ENCODE peak calls at places on chromosomes 6 and 20, in four cellular contexts. One of them, this sample, is unnamed.

GRCh38 chr20:31760457-31761240 is 21.6 kb downstream of the TPX2 start:
- DNase-seq in heart left ventricle: no peak
- DNase-seq in AG08396: no peak
- DNase-seq in stimulated activated CD8-positive, alpha-beta memory T cell treated with anti-CD3 and anti-CD28 coated beads, Interleukin-15, amount 100 ng/mL, for 1 hour: no peak
- DNase-seq in this sample: peak; percentile 94

GRCh38 chr20:52425253-52425652 is 233.7 kb upstream of the ZFP64 start:
- DNase-seq in heart left ventricle: no peak
- DNase-seq in AG08396: no peak
- DNase-seq in stimulated activated CD8-positive, alpha-beta memory T cell treated with anti-CD3 and anti-CD28 coated beads, Interleukin-15, amount 100 ng/mL, for 1 hour: no peak
- DNase-seq in this sample: peak; percentile 22

GRCh38 chr6:17600527-17601388 is 656 bp downstream of the FAM8A1 start:
- DNase-seq in heart left ventricle: peak; percentile 51
- DNase-seq in AG08396: peak; percentile 50
- DNase-seq in stimulated activated CD8-positive, alpha-beta memory T cell treated with anti-CD3 and anti-CD28 coated beads, Interleukin-15, amount 100 ng/mL, for 1 hour: no peak
- DNase-seq in this sample: peak; percentile 20

GRCh38 chr6:111648100-111648499 is 42.4 kb upstream of the TRAF3IP2 start:
- DNase-seq in heart left ventricle: no peak
- DNase-seq in AG08396: no peak
- DNase-seq in stimulated activated CD8-positive, alpha-beta memory T cell treated with anti-CD3 and anti-CD28 coated beads, Interleukin-15, amount 100 ng/mL, for 1 hour: no peak
- DNase-seq in this sample: no peak

GRCh38 chr6:97060254-97060653 is 135.7 kb downstream of the KLHL32 start:
- DNase-seq in heart left ventricle: no peak
- DNase-seq in AG08396: no peak
- DNase-seq in stimulated activated CD8-positive, alpha-beta memory T cell treated with anti-CD3 and anti-CD28 coated beads, Interleukin-15, amount 100 ng/mL, for 1 hour: no peak
- DNase-seq in this sample: no peak

GRCh38 chr6:125714431-125715090 is 34.9 kb upstream of the HEY2 start:
- DNase-seq in heart left ventricle: no peak
- DNase-seq in AG08396: no peak
- DNase-seq in stimulated activated CD8-positive, alpha-beta memory T cell treated with anti-CD3 and anti-CD28 coated beads, Interleukin-15, amount 100 ng/mL, for 1 hour: no peak
- DNase-seq in this sample: no peak

GRCh38 chr6:160972111-160972510 is 19.5 kb upstream of the MAP3K4 start:
- DNase-seq in heart left ventricle: no peak
- DNase-seq in AG08396: peak; percentile 67
- DNase-seq in stimulated activated CD8-positive, alpha-beta memory T cell treated with anti-CD3 and anti-CD28 coated beads, Interleukin-15, amount 100 ng/mL, for 1 hour: no peak
- DNase-seq in this sample: peak; percentile 86

GRCh38 chr6:27479319-27480182 is 6.6 kb upstream of the ZNF184 start:
- DNase-seq in heart left ventricle: peak; percentile 82
- DNase-seq in AG08396: peak; percentile 81
- DNase-seq in stimulated activated CD8-positive, alpha-beta memory T cell treated with anti-CD3 and anti-CD28 coated beads, Interleukin-15, amount 100 ng/mL, for 1 hour: peak; percentile 83
- DNase-seq in this sample: peak; percentile 94

GRCh38 chr6:132188865-132189264 is 212.4 kb downstream of the MOXD1 start:
- DNase-seq in heart left ventricle: no peak
- DNase-seq in AG08396: peak; percentile 42
- DNase-seq in stimulated activated CD8-positive, alpha-beta memory T cell treated with anti-CD3 and anti-CD28 coated beads, Interleukin-15, amount 100 ng/mL, for 1 hour: no peak
- DNase-seq in this sample: peak; percentile 72

GRCh38 chr20:36407196-36407733 is 101.1 kb downstream of the DLGAP4 start:
- DNase-seq in heart left ventricle: no peak
- DNase-seq in AG08396: no peak
- DNase-seq in stimulated activated CD8-positive, alpha-beta memory T cell treated with anti-CD3 and anti-CD28 coated beads, Interleukin-15, amount 100 ng/mL, for 1 hour: no peak
- DNase-seq in this sample: peak; percentile 3

GRCh38 chr20:41615110-41615509 is 3.1 kb downstream of the CHD6 start:
- DNase-seq in heart left ventricle: no peak
- DNase-seq in AG08396: no peak
- DNase-seq in stimulated activated CD8-positive, alpha-beta memory T cell treated with anti-CD3 and anti-CD28 coated beads, Interleukin-15, amount 100 ng/mL, for 1 hour: no peak
- DNase-seq in this sample: no peak

GRCh38 chr20:43364001-43364400 is 93.7 kb upstream of the SRSF6 start:
- DNase-seq in heart left ventricle: no peak
- DNase-seq in AG08396: no peak
- DNase-seq in stimulated activated CD8-positive, alpha-beta memory T cell treated with anti-CD3 and anti-CD28 coated beads, Interleukin-15, amount 100 ng/mL, for 1 hour: no peak
- DNase-seq in this sample: no peak

GRCh38 chr6:164085552-164086325 is 671.2 kb downstream of the QKI start:
- DNase-seq in heart left ventricle: peak; percentile 86
- DNase-seq in AG08396: peak; percentile 46
- DNase-seq in stimulated activated CD8-positive, alpha-beta memory T cell treated with anti-CD3 and anti-CD28 coated beads, Interleukin-15, amount 100 ng/mL, for 1 hour: no peak
- DNase-seq in this sample: no peak

GRCh38 chr6:144768676-144769599 is 483.8 kb downstream of the UTRN start:
- DNase-seq in heart left ventricle: peak; percentile 8
- DNase-seq in AG08396: no peak
- DNase-seq in stimulated activated CD8-positive, alpha-beta memory T cell treated with anti-CD3 and anti-CD28 coated beads, Interleukin-15, amount 100 ng/mL, for 1 hour: no peak
- DNase-seq in this sample: peak; percentile 17

GRCh38 chr6:14703586-14703985 is 542.3 kb upstream of the JARID2 start:
- DNase-seq in heart left ventricle: no peak
- DNase-seq in AG08396: no peak
- DNase-seq in stimulated activated CD8-positive, alpha-beta memory T cell treated with anti-CD3 and anti-CD28 coated beads, Interleukin-15, amount 100 ng/mL, for 1 hour: no peak
- DNase-seq in this sample: peak; percentile 45

GRCh38 chr6:11172501-11173337 is 59.7 kb downstream of the NEDD9 start:
- DNase-seq in heart left ventricle: peak; percentile 62
- DNase-seq in AG08396: peak; percentile 56
- DNase-seq in stimulated activated CD8-positive, alpha-beta memory T cell treated with anti-CD3 and anti-CD28 coated beads, Interleukin-15, amount 100 ng/mL, for 1 hour: peak; percentile 73
- DNase-seq in this sample: peak; percentile 55

GRCh38 chr20:46255440-46256104 is 52.7 kb downstream of the CDH22 start:
- DNase-seq in heart left ventricle: peak; percentile 64
- DNase-seq in AG08396: no peak
- DNase-seq in stimulated activated CD8-positive, alpha-beta memory T cell treated with anti-CD3 and anti-CD28 coated beads, Interleukin-15, amount 100 ng/mL, for 1 hour: no peak
- DNase-seq in this sample: peak; percentile 4

GRCh38 chr6:133889557-133890301 is 816 bp downstream of the TCF21 start:
- DNase-seq in heart left ventricle: peak; percentile 20
- DNase-seq in AG08396: peak; percentile 73
- DNase-seq in stimulated activated CD8-positive, alpha-beta memory T cell treated with anti-CD3 and anti-CD28 coated beads, Interleukin-15, amount 100 ng/mL, for 1 hour: no peak
- DNase-seq in this sample: peak; percentile 59

GRCh38 chr6:161366301-161366953 is 92.6 kb upstream of the AGPAT4 start:
- DNase-seq in heart left ventricle: no peak
- DNase-seq in AG08396: no peak
- DNase-seq in stimulated activated CD8-positive, alpha-beta memory T cell treated with anti-CD3 and anti-CD28 coated beads, Interleukin-15, amount 100 ng/mL, for 1 hour: no peak
- DNase-seq in this sample: no peak

GRCh38 chr20:10466325-10466724 is 31.2 kb downstream of the SLX4IP start:
- DNase-seq in heart left ventricle: peak; percentile 37
- DNase-seq in AG08396: no peak
- DNase-seq in stimulated activated CD8-positive, alpha-beta memory T cell treated with anti-CD3 and anti-CD28 coated beads, Interleukin-15, amount 100 ng/mL, for 1 hour: no peak
- DNase-seq in this sample: no peak

GRCh38 chr20:38181207-38181693 is 16.2 kb upstream of the TGM2 start:
- DNase-seq in heart left ventricle: no peak
- DNase-seq in AG08396: no peak
- DNase-seq in stimulated activated CD8-positive, alpha-beta memory T cell treated with anti-CD3 and anti-CD28 coated beads, Interleukin-15, amount 100 ng/mL, for 1 hour: no peak
- DNase-seq in this sample: no peak

GRCh38 chr6:44003345-44004061 is 123.7 kb downstream of the MRPL14 start:
- DNase-seq in heart left ventricle: no peak
- DNase-seq in AG08396: no peak
- DNase-seq in stimulated activated CD8-positive, alpha-beta memory T cell treated with anti-CD3 and anti-CD28 coated beads, Interleukin-15, amount 100 ng/mL, for 1 hour: no peak
- DNase-seq in this sample: no peak

GRCh38 chr20:48425776-48426175 is 402.0 kb downstream of the PREX1 start:
- DNase-seq in heart left ventricle: no peak
- DNase-seq in AG08396: no peak
- DNase-seq in stimulated activated CD8-positive, alpha-beta memory T cell treated with anti-CD3 and anti-CD28 coated beads, Interleukin-15, amount 100 ng/mL, for 1 hour: no peak
- DNase-seq in this sample: no peak

This sample was measured in fibroblast of villous mesenchyme.